ENCODE peak calls at places on chromosomes 7 and 10, in seven cellular contexts. I, Z, H, J, Y, K and A are unnamed samples. For H3K4me1, the result is how much of the 10 kb centered on the place peaks cover.

GRCh38 chr10:9535744-9536143 is 1481.3 kb downstream of the GATA3 start:
- DNase-seq in I (no peak), Z (no peak), H (no peak), J (no peak), Y (no peak), K (no peak), A (no peak)

GRCh38 chr7:115195208-115195607 is 273.3 kb downstream of the MDFIC start:
- DNase-seq in I (no peak), Z (no peak), H (no peak), J (no peak), Y (no peak), K (no peak), A (no peak)

GRCh38 chr7:148397555-148397954 is 193.0 kb upstream of the C7orf33 start:
- DNase-seq in I (no peak), Z (no peak), H (no peak), J (no peak), Y (no peak), K (no peak), A (no peak)

GRCh38 chr7:94444808-94445207 is 50.1 kb downstream of the COL1A2 start:
- DNase-seq in I (no peak), Z (no peak), H (no peak), J (no peak), Y (no peak), K (no peak), A (no peak)

GRCh38 chr7:35736725-35737124 is 41.8 kb upstream of the HERPUD2 start:
- DNase-seq in I (no peak), Z (no peak), H (no peak), J (peak), Y (no peak), K (no peak), A (no peak)

GRCh38 chr10:30392564-30392990 is 41.4 kb upstream of the MAP3K8 start:
- DNase-seq in I (peak), Z (peak), H (peak), J (peak), Y (peak), K (peak), A (no peak)

GRCh38 chr7:158322616-158323530 is 264.8 kb downstream of the PTPRN2 start:
- DNase-seq in I (peak), Z (no peak), H (no peak), J (no peak), Y (no peak), K (no peak), A (no peak)

GRCh38 chr10:131556061-131556896 is 244.8 kb upstream of the TCERG1L start:
- DNase-seq in I (no peak), Z (no peak), H (no peak), J (no peak), Y (no peak), K (peak), A (no peak)

GRCh38 chr7:50822716-50823115 is 40.0 kb upstream of the GRB10 start:
- DNase-seq in I (no peak), Z (no peak), H (no peak), J (peak), Y (no peak), K (no peak), A (no peak)

GRCh38 chr10:102705531-102705930 is 8.7 kb downstream of the ARL3 start:
- DNase-seq in I (no peak), Z (no peak), H (no peak), J (no peak), Y (no peak), K (no peak), A (no peak)

GRCh38 chr7:30225863-30226361 is 58.5 kb upstream of the ZNRF2 start:
- DNase-seq in I (no peak), Z (peak), H (peak), J (peak), Y (no peak), K (no peak), A (peak)

GRCh38 chr7:27453702-27454405 is 208.8 kb downstream of the HIBADH start:
- DNase-seq in I (no peak), Z (no peak), H (no peak), J (peak), Y (no peak), K (no peak), A (no peak)

GRCh38 chr10:80487791-80488538 is 33.9 kb downstream of the TSPAN14 start:
- DNase-seq in I (no peak), Z (no peak), H (no peak), J (no peak), Y (no peak), K (peak), A (no peak)

GRCh38 chr7:134637934-134638719 is 8.5 kb upstream of the BPGM start:
- DNase-seq in I (no peak), Z (no peak), H (no peak), J (peak), Y (no peak), K (no peak), A (no peak)

GRCh38 chr10:110510086-110510485 is 12.4 kb downstream of the DUSP5 start:
- DNase-seq in I (no peak), Z (no peak), H (no peak), J (no peak), Y (no peak), K (no peak), A (no peak)

GRCh38 chr10:101236376-101237079 is 7.3 kb upstream of the LBX1 start:
- DNase-seq in I (peak), Z (no peak), H (no peak), J (peak), Y (no peak), K (no peak), A (no peak)

GRCh38 chr10:120433176-120433575 is 23.9 kb upstream of the PLPP4 start:
- DNase-seq in I (no peak), Z (no peak), H (no peak), J (no peak), Y (no peak), K (no peak), A (no peak)

GRCh38 chr7:124152859-124153692 is 120.2 kb upstream of the TMEM229A start:
- DNase-seq in I (no peak), Z (no peak), H (peak), J (peak), Y (peak), K (no peak), A (no peak)

GRCh38 chr10:86105640-86106039 is 261.0 kb downstream of the GRID1 start:
- DNase-seq in I (no peak), Z (no peak), H (no peak), J (no peak), Y (no peak), K (no peak), A (no peak)

GRCh38 chr7:106056513-106057203 is 55.5 kb downstream of the SYPL1 start:
- DNase-seq in I (peak), Z (peak), H (peak), J (peak), Y (peak), K (peak), A (no peak)

GRCh38 chr7:43475983-43476382 is 106.9 kb upstream of the STK17A start:
- DNase-seq in I (no peak), Z (no peak), H (no peak), J (no peak), Y (no peak), K (no peak), A (no peak)

GRCh38 chr7:27607210-27607606 is 55.5 kb downstream of the HIBADH start:
- DNase-seq in I (no peak), Z (no peak), H (no peak), J (no peak), Y (no peak), K (no peak), A (no peak)

GRCh38 chr7:117323877-117324699 is 1.2 kb upstream of the WNT2 start:
- DNase-seq in I (peak), Z (peak), H (no peak), J (peak), Y (no peak), K (no peak), A (no peak)

GRCh38 chr7:151014950-151015349 is 9.3 kb downstream of the ATG9B start:
- DNase-seq in I (no peak), Z (no peak), H (no peak), J (no peak), Y (no peak), K (no peak), A (no peak)

GRCh38 chr7:134943785-134944400 is 42.4 kb upstream of the AGBL3 start:
- DNase-seq in I (no peak), Z (no peak), H (peak), J (peak), Y (peak), K (no peak), A (no peak)

GRCh38 chr10:11823122-11823988 is at the start of gene PROSER2:
- DNase-seq in I (peak), Z (peak), H (peak), J (peak), Y (peak), K (peak), A (no peak)

GRCh38 chr7:12146813-12147212 is 64.3 kb upstream of the TMEM106B start:
- DNase-seq in I (no peak), Z (no peak), H (no peak), J (no peak), Y (no peak), K (no peak), A (no peak)

GRCh38 chr7:48962821-48963505 is 38.6 kb downstream of the CDC14C start:
- DNase-seq in I (no peak), Z (no peak), H (no peak), J (no peak), Y (no peak), K (no peak), A (no peak)

GRCh38 chr7:20388064-20388463 is 57.4 kb downstream of the ITGB8 start:
- DNase-seq in I (no peak), Z (no peak), H (no peak), J (no peak), Y (no peak), K (no peak), A (no peak)

GRCh38 chr10:114029655-114030054 is 14.0 kb upstream of the ADRB1 start:
- DNase-seq in I (no peak), Z (no peak), H (no peak), J (no peak), Y (no peak), K (no peak), A (no peak)

DNA sequence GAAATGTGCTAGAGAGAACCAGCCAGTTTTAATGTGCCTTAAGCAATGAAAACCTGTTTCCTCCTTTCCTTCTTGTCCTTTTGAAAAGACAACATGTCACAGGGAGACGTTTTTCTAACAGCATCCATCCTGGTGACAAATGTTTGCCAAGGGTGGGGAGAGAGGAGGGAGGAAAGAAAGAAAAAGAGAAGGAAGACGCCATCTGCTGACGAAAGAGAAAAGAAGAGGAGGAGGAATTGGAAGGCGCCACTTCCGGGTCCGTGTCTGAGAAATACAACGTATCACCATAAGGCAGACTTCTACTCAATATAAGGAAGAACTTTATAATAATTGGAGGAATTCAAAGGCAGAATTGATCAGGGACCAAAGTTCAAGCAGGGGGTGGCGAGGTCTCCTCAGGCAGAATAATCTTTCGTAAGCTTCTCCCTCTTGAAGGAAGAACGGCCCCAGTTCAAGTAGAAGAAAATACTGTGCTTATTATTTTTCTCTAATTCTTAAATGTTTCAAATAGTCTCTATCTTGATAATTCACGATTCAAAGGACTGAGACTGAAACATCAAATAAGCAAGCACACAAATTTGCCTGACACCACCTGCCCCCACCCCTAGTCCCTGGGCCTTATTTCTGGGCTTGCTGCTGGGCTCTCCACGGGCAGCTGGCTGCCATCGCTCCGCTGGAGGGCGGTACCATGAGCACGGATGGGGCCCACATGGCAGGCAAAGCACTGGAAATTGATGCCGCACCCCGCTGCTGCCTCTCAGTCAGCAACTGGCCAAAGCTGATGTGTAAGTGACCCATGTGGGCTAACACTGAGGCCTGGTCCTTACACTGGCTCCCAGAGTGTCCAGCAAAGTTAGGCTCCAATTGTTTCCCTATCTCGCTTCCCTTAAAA is 273.7 kb upstream of the KLF14 start:
- DNase-seq in I (peak), Z (peak), H (peak), J (peak), Y (peak), K (no peak), A (no peak)
- H3K4me1 ChIP-seq in I (under half), Z (half or more), H (half or more), J (under half), Y (half or more), K (half or more), A (half or more)

DNA sequence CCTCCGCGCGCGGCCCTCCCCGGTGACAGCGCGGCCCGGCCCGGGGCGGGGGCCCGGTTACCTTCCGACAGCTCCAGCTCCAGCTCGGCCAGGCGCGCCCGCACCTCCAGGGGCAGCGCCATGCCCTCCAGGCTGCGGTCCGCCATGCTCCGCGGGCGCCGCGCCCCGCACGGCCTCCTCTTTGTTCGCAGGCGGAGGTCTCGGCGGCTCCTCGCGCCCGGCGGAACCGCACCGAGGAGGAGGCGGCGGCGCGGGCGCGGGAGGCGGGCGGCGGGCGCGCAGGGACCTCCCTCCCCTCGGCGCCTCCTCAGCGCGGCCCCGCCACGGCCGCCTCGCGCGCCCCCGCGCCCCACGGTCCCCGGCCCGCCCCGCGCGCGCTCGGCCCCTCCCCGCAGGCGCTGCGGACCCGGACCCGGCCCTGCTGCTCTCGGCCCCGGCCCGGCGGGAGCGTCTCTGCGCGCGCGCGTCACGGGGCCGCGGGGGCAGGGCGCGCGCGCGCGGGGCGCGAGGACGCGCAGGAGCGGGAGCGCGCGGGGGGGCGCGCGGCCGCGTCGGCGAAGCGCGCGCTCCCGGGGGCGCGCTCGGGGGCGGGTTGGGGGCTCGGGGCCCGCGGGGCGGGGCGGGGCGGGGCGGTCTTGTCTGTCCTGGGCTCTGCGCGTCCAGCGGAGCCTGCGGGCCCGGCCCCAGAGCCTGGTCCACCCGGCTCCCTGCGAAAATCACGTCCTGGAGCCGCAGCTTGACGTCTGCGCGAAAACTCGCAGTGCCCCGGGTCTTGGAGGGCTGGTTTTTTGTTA is at the start of gene DIP2C:
- DNase-seq in I (peak), Z (peak), H (peak), J (peak), Y (peak), K (peak), A (no peak)
- TF ChIP-seq POLR2A in I (no peak), Z (peak), H (no peak), J (peak), Y (peak), K (peak), A (no peak)

GRCh38 chr7:154886591-154886990 is 116.3 kb downstream of the PAXIP1 start:
- DNase-seq in I (no peak), Z (no peak), H (no peak), J (no peak), Y (no peak), K (no peak), A (no peak)

GRCh38 chr7:154888690-154889089 is 114.2 kb downstream of the PAXIP1 start:
- DNase-seq in I (no peak), Z (no peak), H (no peak), J (no peak), Y (no peak), K (no peak), A (no peak)

GRCh38 chr7:154892459-154892858 is 110.5 kb downstream of the PAXIP1 start:
- DNase-seq in I (peak), Z (no peak), H (no peak), J (no peak), Y (no peak), K (no peak), A (no peak)
- TF ChIP-seq CTCF in I (peak), Z (no peak), H (no peak), J (no peak), Y (no peak), K (no peak), A (no peak)

GRCh38 chr7:155300641-155301452 is 3.2 kb downstream of the INSIG1 start:
- DNase-seq in I (no peak), Z (no peak), H (no peak), J (no peak), Y (no peak), K (peak), A (no peak)

GRCh38 chr7:155298288-155298833 is 683 bp downstream of the INSIG1 start:
- DNase-seq in I (no peak), Z (no peak), H (no peak), J (no peak), Y (no peak), K (peak), A (no peak)

GRCh38 chr7:155297517-155298287 is at the start of gene INSIG1:
- DNase-seq in I (peak), Z (peak), H (peak), J (peak), Y (peak), K (peak), A (peak)

GRCh38 chr7:155298834-155299538 is 1.3 kb downstream of the INSIG1 start:
- DNase-seq in I (peak), Z (peak), H (peak), J (peak), Y (peak), K (peak), A (peak)

DNA sequence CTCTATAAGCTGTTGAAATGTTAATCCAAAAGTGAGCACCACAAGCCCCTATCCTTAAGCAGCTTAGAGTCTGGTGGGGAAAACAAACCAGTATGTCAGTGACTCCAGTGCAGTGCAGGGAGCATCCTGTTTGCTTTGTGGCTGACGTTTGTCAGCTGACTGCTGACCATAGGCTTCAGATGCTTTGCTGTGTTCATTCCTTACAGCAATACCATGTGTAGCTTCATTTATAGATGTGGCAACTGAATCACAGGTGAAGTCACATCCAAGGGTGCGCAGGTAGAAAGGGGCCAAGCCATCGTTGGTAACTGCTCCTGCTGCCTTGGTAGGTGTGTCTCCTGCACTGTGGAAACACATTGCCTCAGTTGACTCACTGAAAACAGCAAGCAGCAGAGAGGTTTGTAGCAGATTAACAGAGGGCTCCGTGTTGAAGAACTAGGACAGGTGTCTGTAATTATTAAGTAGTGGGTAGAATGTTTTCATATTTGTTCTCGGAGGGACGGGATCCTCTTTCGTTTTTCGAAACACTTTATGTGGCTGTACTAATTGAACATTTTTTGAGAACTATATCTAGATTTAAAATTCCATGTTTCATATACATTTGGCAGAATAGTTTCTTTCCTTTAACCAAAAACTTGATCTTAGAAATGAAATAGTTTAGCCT is 2.0 kb downstream of the INSIG1 start:
- DNase-seq in I (no peak), Z (no peak), H (no peak), J (no peak), Y (no peak), K (peak), A (no peak)
- H3K4me1 ChIP-seq in I (under half), Z (under half), H (under half), J (under half), Y (under half), K (under half), A (under half)